ENCODE peak calls at places on chromosomes 11 and 22, in six cellular contexts. One of them, this sample, is unnamed.

GRCh38 chr11:641806-642370 is 4.8 kb downstream of the DRD4 start:
- DNase-seq in activated T-cell treated with anti-CD3 and anti-CD28 coated beads for 1 hour: no peak
- DNase-seq in Caki2: no peak
- DNase-seq in amniotic stem cell: no peak
- DNase-seq in activated naive CD8-positive, alpha-beta T cell treated with anti-CD3 and anti-CD28 coated beads for 36 hours: no peak
- DNase-seq in activated CD8-positive, alpha-beta T cell treated with anti-CD3 and anti-CD28 coated beads for 36 hours: no peak
- DNase-seq in this sample: no peak

GRCh38 chr11:44556735-44557409 is 8.6 kb upstream of the CD82 start:
- DNase-seq in activated T-cell treated with anti-CD3 and anti-CD28 coated beads for 1 hour: peak; percentile 63
- DNase-seq in Caki2: peak; percentile 58
- DNase-seq in amniotic stem cell: peak; percentile 13
- DNase-seq in activated naive CD8-positive, alpha-beta T cell treated with anti-CD3 and anti-CD28 coated beads for 36 hours: peak; percentile 63
- DNase-seq in activated CD8-positive, alpha-beta T cell treated with anti-CD3 and anti-CD28 coated beads for 36 hours: peak; percentile 85
- DNase-seq in this sample: peak; percentile 81

GRCh38 chr11:82038151-82038550 is 695.5 kb downstream of the FAM181B start:
- DNase-seq in activated T-cell treated with anti-CD3 and anti-CD28 coated beads for 1 hour: no peak
- DNase-seq in Caki2: no peak
- DNase-seq in amniotic stem cell: no peak
- DNase-seq in activated naive CD8-positive, alpha-beta T cell treated with anti-CD3 and anti-CD28 coated beads for 36 hours: no peak
- DNase-seq in activated CD8-positive, alpha-beta T cell treated with anti-CD3 and anti-CD28 coated beads for 36 hours: no peak
- DNase-seq in this sample: no peak

GRCh38 chr11:10638285-10638684 is 55.3 kb downstream of the IRAG1 start:
- DNase-seq in activated T-cell treated with anti-CD3 and anti-CD28 coated beads for 1 hour: no peak
- DNase-seq in Caki2: no peak
- DNase-seq in amniotic stem cell: peak; percentile 37
- DNase-seq in activated naive CD8-positive, alpha-beta T cell treated with anti-CD3 and anti-CD28 coated beads for 36 hours: no peak
- DNase-seq in activated CD8-positive, alpha-beta T cell treated with anti-CD3 and anti-CD28 coated beads for 36 hours: no peak
- DNase-seq in this sample: no peak

GRCh38 chr11:126007263-126007662 is 55.4 kb downstream of the CDON start:
- DNase-seq in activated T-cell treated with anti-CD3 and anti-CD28 coated beads for 1 hour: no peak
- DNase-seq in Caki2: peak; percentile 35
- DNase-seq in amniotic stem cell: no peak
- DNase-seq in activated naive CD8-positive, alpha-beta T cell treated with anti-CD3 and anti-CD28 coated beads for 36 hours: no peak
- DNase-seq in activated CD8-positive, alpha-beta T cell treated with anti-CD3 and anti-CD28 coated beads for 36 hours: no peak
- DNase-seq in this sample: no peak

GRCh38 chr11:126679033-126679432 is 321.5 kb downstream of the KIRREL3 start:
- DNase-seq in activated T-cell treated with anti-CD3 and anti-CD28 coated beads for 1 hour: no peak
- DNase-seq in Caki2: no peak
- DNase-seq in amniotic stem cell: no peak
- DNase-seq in activated naive CD8-positive, alpha-beta T cell treated with anti-CD3 and anti-CD28 coated beads for 36 hours: no peak
- DNase-seq in activated CD8-positive, alpha-beta T cell treated with anti-CD3 and anti-CD28 coated beads for 36 hours: no peak
- DNase-seq in this sample: no peak

GRCh38 chr11:19978668-19979518 is 181.4 kb downstream of the DBX1 start:
- DNase-seq in activated T-cell treated with anti-CD3 and anti-CD28 coated beads for 1 hour: no peak
- DNase-seq in Caki2: peak; percentile 89
- DNase-seq in amniotic stem cell: peak; percentile 31
- DNase-seq in activated naive CD8-positive, alpha-beta T cell treated with anti-CD3 and anti-CD28 coated beads for 36 hours: peak; percentile 14
- DNase-seq in activated CD8-positive, alpha-beta T cell treated with anti-CD3 and anti-CD28 coated beads for 36 hours: peak; percentile 44
- DNase-seq in this sample: no peak

GRCh38 chr22:33726294-33726711 is 194.0 kb downstream of the LARGE1 start:
- DNase-seq in activated T-cell treated with anti-CD3 and anti-CD28 coated beads for 1 hour: no peak
- DNase-seq in Caki2: peak; percentile 14
- DNase-seq in amniotic stem cell: peak; percentile 5
- DNase-seq in activated naive CD8-positive, alpha-beta T cell treated with anti-CD3 and anti-CD28 coated beads for 36 hours: no peak
- DNase-seq in activated CD8-positive, alpha-beta T cell treated with anti-CD3 and anti-CD28 coated beads for 36 hours: no peak
- DNase-seq in this sample: no peak

GRCh38 chr11:72395993-72396392 is 38.3 kb downstream of the CLPB start:
- DNase-seq in activated T-cell treated with anti-CD3 and anti-CD28 coated beads for 1 hour: no peak
- DNase-seq in Caki2: no peak
- DNase-seq in amniotic stem cell: no peak
- DNase-seq in activated naive CD8-positive, alpha-beta T cell treated with anti-CD3 and anti-CD28 coated beads for 36 hours: no peak
- DNase-seq in activated CD8-positive, alpha-beta T cell treated with anti-CD3 and anti-CD28 coated beads for 36 hours: no peak
- DNase-seq in this sample: peak; percentile 75

GRCh38 chr11:61885784-61886580 is 5.4 kb downstream of the FADS3 start:
- DNase-seq in activated T-cell treated with anti-CD3 and anti-CD28 coated beads for 1 hour: no peak
- DNase-seq in Caki2: no peak
- DNase-seq in amniotic stem cell: no peak
- DNase-seq in activated naive CD8-positive, alpha-beta T cell treated with anti-CD3 and anti-CD28 coated beads for 36 hours: no peak
- DNase-seq in activated CD8-positive, alpha-beta T cell treated with anti-CD3 and anti-CD28 coated beads for 36 hours: no peak
- DNase-seq in this sample: no peak

GRCh38 chr22:36763576-36763975 is 12.3 kb downstream of the IFT27 start:
- DNase-seq in activated T-cell treated with anti-CD3 and anti-CD28 coated beads for 1 hour: no peak
- DNase-seq in Caki2: no peak
- DNase-seq in amniotic stem cell: no peak
- DNase-seq in activated naive CD8-positive, alpha-beta T cell treated with anti-CD3 and anti-CD28 coated beads for 36 hours: no peak
- DNase-seq in activated CD8-positive, alpha-beta T cell treated with anti-CD3 and anti-CD28 coated beads for 36 hours: no peak
- DNase-seq in this sample: no peak

GRCh38 chr11:41308286-41308685 is 151.2 kb downstream of the LRRC4C start:
- DNase-seq in activated T-cell treated with anti-CD3 and anti-CD28 coated beads for 1 hour: no peak
- DNase-seq in Caki2: no peak
- DNase-seq in amniotic stem cell: no peak
- DNase-seq in activated naive CD8-positive, alpha-beta T cell treated with anti-CD3 and anti-CD28 coated beads for 36 hours: no peak
- DNase-seq in activated CD8-positive, alpha-beta T cell treated with anti-CD3 and anti-CD28 coated beads for 36 hours: no peak
- DNase-seq in this sample: no peak

GRCh38 chr11:113602483-113602882 is 103.6 kb downstream of the TMPRSS5 start:
- DNase-seq in activated T-cell treated with anti-CD3 and anti-CD28 coated beads for 1 hour: no peak
- DNase-seq in Caki2: no peak
- DNase-seq in amniotic stem cell: no peak
- DNase-seq in activated naive CD8-positive, alpha-beta T cell treated with anti-CD3 and anti-CD28 coated beads for 36 hours: no peak
- DNase-seq in activated CD8-positive, alpha-beta T cell treated with anti-CD3 and anti-CD28 coated beads for 36 hours: no peak
- DNase-seq in this sample: no peak

GRCh38 chr11:65793625-65794400 is 7.0 kb downstream of the OVOL1 start:
- DNase-seq in activated T-cell treated with anti-CD3 and anti-CD28 coated beads for 1 hour: no peak
- DNase-seq in Caki2: no peak
- DNase-seq in amniotic stem cell: no peak
- DNase-seq in activated naive CD8-positive, alpha-beta T cell treated with anti-CD3 and anti-CD28 coated beads for 36 hours: no peak
- DNase-seq in activated CD8-positive, alpha-beta T cell treated with anti-CD3 and anti-CD28 coated beads for 36 hours: no peak
- DNase-seq in this sample: no peak

GRCh38 chr11:27241316-27242122 is 121.5 kb downstream of the CCDC34 start:
- DNase-seq in activated T-cell treated with anti-CD3 and anti-CD28 coated beads for 1 hour: no peak
- DNase-seq in Caki2: peak; percentile 61
- DNase-seq in amniotic stem cell: peak; percentile 3
- DNase-seq in activated naive CD8-positive, alpha-beta T cell treated with anti-CD3 and anti-CD28 coated beads for 36 hours: no peak
- DNase-seq in activated CD8-positive, alpha-beta T cell treated with anti-CD3 and anti-CD28 coated beads for 36 hours: no peak
- DNase-seq in this sample: no peak

This sample was measured in midbrain.